ENCODE peak calls at places on chromosomes 7 and 10, in ten cellular contexts. One of them, this sample, is unnamed.

GRCh38 chr7:157194948-157195347 is 56.2 kb downstream of the UBE3C start:
- DNase-seq in EH: no peak
- DNase-seq in CD4-positive, CD25-positive, alpha-beta regulatory T cell: no peak
- DNase-seq in renal cortical epithelial cell: no peak
- DNase-seq in activated naive CD4-positive, alpha-beta T cell: no peak
- DNase-seq in NCI-H345: no peak
- DNase-seq in prostate gland: no peak
- DNase-seq in non-pigmented ciliary epithelial cell: no peak
- DNase-seq in GM23338: no peak
- DNase-seq in stimulated activated CD4-positive, alpha-beta T cell treated with anti-CD3 and anti-CD28 coated beads, Interleukin-4, amount 100 ng/mL, for 4 hours: no peak
- DNase-seq in this sample: no peak

GRCh38 chr7:102197599-102197998 is 89.1 kb upstream of the SH2B2 start:
- DNase-seq in EH: no peak
- DNase-seq in CD4-positive, CD25-positive, alpha-beta regulatory T cell: no peak
- DNase-seq in renal cortical epithelial cell: no peak
- DNase-seq in activated naive CD4-positive, alpha-beta T cell: no peak
- DNase-seq in NCI-H345: no peak
- DNase-seq in prostate gland: no peak
- DNase-seq in non-pigmented ciliary epithelial cell: no peak
- DNase-seq in GM23338: no peak
- DNase-seq in stimulated activated CD4-positive, alpha-beta T cell treated with anti-CD3 and anti-CD28 coated beads, Interleukin-4, amount 100 ng/mL, for 4 hours: no peak
- DNase-seq in this sample: no peak

GRCh38 chr10:75926763-75927162 is 495.3 kb downstream of the LRMDA start:
- DNase-seq in EH: no peak
- DNase-seq in CD4-positive, CD25-positive, alpha-beta regulatory T cell: no peak
- DNase-seq in renal cortical epithelial cell: no peak
- DNase-seq in activated naive CD4-positive, alpha-beta T cell: no peak
- DNase-seq in NCI-H345: no peak
- DNase-seq in prostate gland: no peak
- DNase-seq in non-pigmented ciliary epithelial cell: no peak
- DNase-seq in GM23338: peak; percentile 14
- DNase-seq in stimulated activated CD4-positive, alpha-beta T cell treated with anti-CD3 and anti-CD28 coated beads, Interleukin-4, amount 100 ng/mL, for 4 hours: no peak
- DNase-seq in this sample: no peak

GRCh38 chr7:120254845-120255244 is 18.1 kb upstream of the KCND2 start:
- DNase-seq in EH: no peak
- DNase-seq in CD4-positive, CD25-positive, alpha-beta regulatory T cell: no peak
- DNase-seq in renal cortical epithelial cell: no peak
- DNase-seq in activated naive CD4-positive, alpha-beta T cell: no peak
- DNase-seq in NCI-H345: no peak
- DNase-seq in prostate gland: no peak
- DNase-seq in non-pigmented ciliary epithelial cell: no peak
- DNase-seq in GM23338: no peak
- DNase-seq in stimulated activated CD4-positive, alpha-beta T cell treated with anti-CD3 and anti-CD28 coated beads, Interleukin-4, amount 100 ng/mL, for 4 hours: no peak
- DNase-seq in this sample: no peak

GRCh38 chr7:73338321-73338720 is 10.4 kb downstream of the FKBP6 start:
- DNase-seq in EH: peak; percentile 22
- DNase-seq in CD4-positive, CD25-positive, alpha-beta regulatory T cell: no peak
- DNase-seq in renal cortical epithelial cell: no peak
- DNase-seq in activated naive CD4-positive, alpha-beta T cell: no peak
- DNase-seq in NCI-H345: no peak
- DNase-seq in prostate gland: no peak
- DNase-seq in non-pigmented ciliary epithelial cell: no peak
- DNase-seq in GM23338: no peak
- DNase-seq in stimulated activated CD4-positive, alpha-beta T cell treated with anti-CD3 and anti-CD28 coated beads, Interleukin-4, amount 100 ng/mL, for 4 hours: no peak
- DNase-seq in this sample: no peak

GRCh38 chr7:43669286-43670081 is 59.8 kb downstream of the COA1 start:
- DNase-seq in EH: no peak
- DNase-seq in CD4-positive, CD25-positive, alpha-beta regulatory T cell: peak; percentile 74
- DNase-seq in renal cortical epithelial cell: peak; percentile 80
- DNase-seq in activated naive CD4-positive, alpha-beta T cell: peak; percentile 5
- DNase-seq in NCI-H345: no peak
- DNase-seq in prostate gland: no peak
- DNase-seq in non-pigmented ciliary epithelial cell: no peak
- DNase-seq in GM23338: peak; percentile 98
- DNase-seq in stimulated activated CD4-positive, alpha-beta T cell treated with anti-CD3 and anti-CD28 coated beads, Interleukin-4, amount 100 ng/mL, for 4 hours: peak; percentile 57
- DNase-seq in this sample: peak; percentile 81

GRCh38 chr7:74026406-74027123 is 1.4 kb upstream of the ELN start:
- DNase-seq in EH: peak; percentile 69
- DNase-seq in CD4-positive, CD25-positive, alpha-beta regulatory T cell: peak; percentile 30
- DNase-seq in renal cortical epithelial cell: peak; percentile 14
- DNase-seq in activated naive CD4-positive, alpha-beta T cell: peak; percentile 47
- DNase-seq in NCI-H345: peak; percentile 50
- DNase-seq in prostate gland: peak; percentile 67
- DNase-seq in non-pigmented ciliary epithelial cell: no peak
- DNase-seq in GM23338: peak; percentile 81
- DNase-seq in stimulated activated CD4-positive, alpha-beta T cell treated with anti-CD3 and anti-CD28 coated beads, Interleukin-4, amount 100 ng/mL, for 4 hours: peak; percentile 58
- DNase-seq in this sample: peak; percentile 34

GRCh38 chr10:72727128-72727527 is 35.2 kb downstream of the MCU start:
- DNase-seq in EH: peak; percentile 83
- DNase-seq in CD4-positive, CD25-positive, alpha-beta regulatory T cell: no peak
- DNase-seq in renal cortical epithelial cell: no peak
- DNase-seq in activated naive CD4-positive, alpha-beta T cell: no peak
- DNase-seq in NCI-H345: no peak
- DNase-seq in prostate gland: no peak
- DNase-seq in non-pigmented ciliary epithelial cell: no peak
- DNase-seq in GM23338: no peak
- DNase-seq in stimulated activated CD4-positive, alpha-beta T cell treated with anti-CD3 and anti-CD28 coated beads, Interleukin-4, amount 100 ng/mL, for 4 hours: no peak
- DNase-seq in this sample: no peak

GRCh38 chr10:78438907-78439809 is 405.5 kb downstream of the RPS24 start:
- DNase-seq in EH: no peak
- DNase-seq in CD4-positive, CD25-positive, alpha-beta regulatory T cell: no peak
- DNase-seq in renal cortical epithelial cell: no peak
- DNase-seq in activated naive CD4-positive, alpha-beta T cell: no peak
- DNase-seq in NCI-H345: no peak
- DNase-seq in prostate gland: no peak
- DNase-seq in non-pigmented ciliary epithelial cell: no peak
- DNase-seq in GM23338: no peak
- DNase-seq in stimulated activated CD4-positive, alpha-beta T cell treated with anti-CD3 and anti-CD28 coated beads, Interleukin-4, amount 100 ng/mL, for 4 hours: no peak
- DNase-seq in this sample: no peak

GRCh38 chr10:24196426-24197039 is 12.4 kb upstream of the KIAA1217 start:
- DNase-seq in EH: peak; percentile 63
- DNase-seq in CD4-positive, CD25-positive, alpha-beta regulatory T cell: peak; percentile 59
- DNase-seq in renal cortical epithelial cell: peak; percentile 60
- DNase-seq in activated naive CD4-positive, alpha-beta T cell: peak; percentile 31
- DNase-seq in NCI-H345: peak; percentile 25
- DNase-seq in prostate gland: peak; percentile 82
- DNase-seq in non-pigmented ciliary epithelial cell: no peak
- DNase-seq in GM23338: peak; percentile 92
- DNase-seq in stimulated activated CD4-positive, alpha-beta T cell treated with anti-CD3 and anti-CD28 coated beads, Interleukin-4, amount 100 ng/mL, for 4 hours: peak; percentile 59
- DNase-seq in this sample: peak; percentile 30

GRCh38 chr10:17475661-17476060 is 21.3 kb upstream of the ST8SIA6 start:
- DNase-seq in EH: no peak
- DNase-seq in CD4-positive, CD25-positive, alpha-beta regulatory T cell: no peak
- DNase-seq in renal cortical epithelial cell: no peak
- DNase-seq in activated naive CD4-positive, alpha-beta T cell: no peak
- DNase-seq in NCI-H345: no peak
- DNase-seq in prostate gland: no peak
- DNase-seq in non-pigmented ciliary epithelial cell: no peak
- DNase-seq in GM23338: no peak
- DNase-seq in stimulated activated CD4-positive, alpha-beta T cell treated with anti-CD3 and anti-CD28 coated beads, Interleukin-4, amount 100 ng/mL, for 4 hours: no peak
- DNase-seq in this sample: no peak

GRCh38 chr7:84490661-84491060 is 296.1 kb upstream of the SEMA3A start:
- DNase-seq in EH: peak; percentile 50
- DNase-seq in CD4-positive, CD25-positive, alpha-beta regulatory T cell: no peak
- DNase-seq in renal cortical epithelial cell: no peak
- DNase-seq in activated naive CD4-positive, alpha-beta T cell: no peak
- DNase-seq in NCI-H345: no peak
- DNase-seq in prostate gland: no peak
- DNase-seq in non-pigmented ciliary epithelial cell: peak; percentile 49
- DNase-seq in GM23338: peak; percentile 22
- DNase-seq in stimulated activated CD4-positive, alpha-beta T cell treated with anti-CD3 and anti-CD28 coated beads, Interleukin-4, amount 100 ng/mL, for 4 hours: no peak
- DNase-seq in this sample: no peak

GRCh38 chr7:66219805-66220204 is 14.7 kb downstream of the TPST1 start:
- DNase-seq in EH: no peak
- DNase-seq in CD4-positive, CD25-positive, alpha-beta regulatory T cell: no peak
- DNase-seq in renal cortical epithelial cell: no peak
- DNase-seq in activated naive CD4-positive, alpha-beta T cell: no peak
- DNase-seq in NCI-H345: no peak
- DNase-seq in prostate gland: no peak
- DNase-seq in non-pigmented ciliary epithelial cell: no peak
- DNase-seq in GM23338: no peak
- DNase-seq in stimulated activated CD4-positive, alpha-beta T cell treated with anti-CD3 and anti-CD28 coated beads, Interleukin-4, amount 100 ng/mL, for 4 hours: no peak
- DNase-seq in this sample: no peak

This sample was measured in Caki2.